ENCODE peak calls at places on chromosomes 12 and 14, in six cellular contexts. One of them, this sample, is unnamed.

GRCh38 chr14:104087505-104087904 is 2.0 kb downstream of the ASPG start:
- DNase-seq in fibroblast of mammary gland: no peak
- DNase-seq in AG10803: no peak
- DNase-seq in spleen: no peak
- DNase-seq in type B pancreatic cell: no peak
- DNase-seq in endothelial cell: peak; percentile 5
- DNase-seq in this sample: no peak

GRCh38 chr14:38138581-38139138 is 69.0 kb upstream of the SSTR1 start:
- DNase-seq in AG10803: no peak
- DNase-seq in type B pancreatic cell: no peak
- DNase-seq in endothelial cell: no peak
- DNase-seq in fibroblast of mammary gland: peak; percentile 26
- DNase-seq in spleen: no peak
- DNase-seq in this sample: peak; percentile 61

GRCh38 chr12:14901228-14901562 is 15.5 kb upstream of the MGP start:
- DNase-seq in fibroblast of mammary gland: no peak
- DNase-seq in endothelial cell: no peak
- DNase-seq in spleen: no peak
- DNase-seq in AG10803: no peak
- DNase-seq in type B pancreatic cell: no peak
- DNase-seq in this sample: no peak

GRCh38 chr12:91414147-91414546 is 231.5 kb upstream of the DCN start:
- DNase-seq in fibroblast of mammary gland: no peak
- DNase-seq in endothelial cell: no peak
- DNase-seq in spleen: no peak
- DNase-seq in type B pancreatic cell: no peak
- DNase-seq in AG10803: no peak
- DNase-seq in this sample: no peak

GRCh38 chr12:68109444-68110217 is 49.9 kb downstream of the IFNG start:
- DNase-seq in spleen: no peak
- DNase-seq in fibroblast of mammary gland: no peak
- DNase-seq in type B pancreatic cell: no peak
- DNase-seq in AG10803: no peak
- DNase-seq in endothelial cell: no peak
- DNase-seq in this sample: no peak

GRCh38 chr12:131264625-131265024 is 310.9 kb downstream of the ADGRD1 start:
- DNase-seq in endothelial cell: no peak
- DNase-seq in type B pancreatic cell: no peak
- DNase-seq in fibroblast of mammary gland: no peak
- DNase-seq in AG10803: no peak
- DNase-seq in spleen: peak; percentile 55
- DNase-seq in this sample: no peak

GRCh38 chr12:30010071-30011052 is 226.6 kb upstream of the TMTC1 start:
- DNase-seq in fibroblast of mammary gland: no peak
- DNase-seq in spleen: no peak
- DNase-seq in AG10803: no peak
- DNase-seq in type B pancreatic cell: no peak
- DNase-seq in endothelial cell: no peak
- DNase-seq in this sample: no peak

GRCh38 chr12:65929641-65930040 is 105.4 kb downstream of the HMGA2 start:
- DNase-seq in fibroblast of mammary gland: no peak
- DNase-seq in AG10803: no peak
- DNase-seq in type B pancreatic cell: no peak
- DNase-seq in endothelial cell: no peak
- DNase-seq in spleen: no peak
- DNase-seq in this sample: no peak

GRCh38 chr14:74978416-74978947 is 23.1 kb upstream of the PGF start:
- DNase-seq in type B pancreatic cell: peak; percentile 68
- DNase-seq in endothelial cell: no peak
- DNase-seq in fibroblast of mammary gland: no peak
- DNase-seq in AG10803: no peak
- DNase-seq in spleen: no peak
- DNase-seq in this sample: peak; percentile 78

GRCh38 chr12:20716037-20716436 is 20.9 kb downstream of the SLCO1C1 start:
- DNase-seq in fibroblast of mammary gland: no peak
- DNase-seq in spleen: no peak
- DNase-seq in AG10803: no peak
- DNase-seq in type B pancreatic cell: no peak
- DNase-seq in endothelial cell: no peak
- DNase-seq in this sample: no peak

GRCh38 chr12:78149459-78149858 is 318.8 kb downstream of the NAV3 start:
- DNase-seq in endothelial cell: no peak
- DNase-seq in spleen: no peak
- DNase-seq in fibroblast of mammary gland: no peak
- DNase-seq in AG10803: no peak
- DNase-seq in type B pancreatic cell: no peak
- DNase-seq in this sample: no peak

GRCh38 chr14:73795974-73796373 is 55.7 kb upstream of the PTGR2 start:
- DNase-seq in spleen: peak; percentile 14
- DNase-seq in AG10803: peak; percentile 83
- DNase-seq in endothelial cell: no peak
- DNase-seq in type B pancreatic cell: no peak
- DNase-seq in fibroblast of mammary gland: peak; percentile 54
- DNase-seq in this sample: peak; percentile 68

GRCh38 chr14:63752449-63753169 is 24.7 kb upstream of the SGPP1 start:
- DNase-seq in spleen: no peak
- DNase-seq in fibroblast of mammary gland: peak; percentile 67
- DNase-seq in type B pancreatic cell: no peak
- DNase-seq in AG10803: peak; percentile 8
- DNase-seq in endothelial cell: no peak
- DNase-seq in this sample: peak; percentile 29

GRCh38 chr14:22838631-22839041 is 2.3 kb downstream of the MMP14 start:
- DNase-seq in spleen: no peak
- DNase-seq in AG10803: peak; percentile 83
- DNase-seq in type B pancreatic cell: no peak
- DNase-seq in fibroblast of mammary gland: peak; percentile 84
- DNase-seq in endothelial cell: no peak
- DNase-seq in this sample: peak; percentile 61

GRCh38 chr12:68224613-68225285 is 861 bp downstream of the IL26 start:
- DNase-seq in endothelial cell: no peak
- DNase-seq in fibroblast of mammary gland: peak; percentile 65
- DNase-seq in type B pancreatic cell: no peak
- DNase-seq in AG10803: peak; percentile 54
- DNase-seq in spleen: no peak
- DNase-seq in this sample: peak; percentile 79

GRCh38 chr12:20695232-20695631 is at the start of gene SLCO1C1:
- DNase-seq in AG10803: no peak
- DNase-seq in spleen: no peak
- DNase-seq in fibroblast of mammary gland: no peak
- DNase-seq in type B pancreatic cell: no peak
- DNase-seq in endothelial cell: no peak
- DNase-seq in this sample: no peak

GRCh38 chr12:126369487-126370463 is 1304.5 kb downstream of the AACS start:
- DNase-seq in endothelial cell: no peak
- DNase-seq in AG10803: peak; percentile 35
- DNase-seq in type B pancreatic cell: no peak
- DNase-seq in spleen: no peak
- DNase-seq in fibroblast of mammary gland: peak; percentile 34
- DNase-seq in this sample: peak; percentile 44

GRCh38 chr12:712172-712863 is 40.1 kb upstream of the WNK1 start:
- DNase-seq in AG10803: peak; percentile 4
- DNase-seq in endothelial cell: no peak
- DNase-seq in spleen: no peak
- DNase-seq in fibroblast of mammary gland: no peak
- DNase-seq in type B pancreatic cell: no peak
- DNase-seq in this sample: no peak

GRCh38 chr12:131355688-131356245 is 355.1 kb upstream of the SFSWAP start:
- DNase-seq in AG10803: no peak
- DNase-seq in spleen: no peak
- DNase-seq in endothelial cell: no peak
- DNase-seq in type B pancreatic cell: no peak
- DNase-seq in fibroblast of mammary gland: no peak
- DNase-seq in this sample: no peak

GRCh38 chr14:99562848-99563748 is 40.9 kb downstream of the CCDC85C start:
- DNase-seq in endothelial cell: peak; percentile 80
- DNase-seq in type B pancreatic cell: peak; percentile 88
- DNase-seq in AG10803: peak; percentile 64
- DNase-seq in spleen: no peak
- DNase-seq in fibroblast of mammary gland: peak; percentile 40
- DNase-seq in this sample: no peak

GRCh38 chr14:104086661-104087461 is 1.4 kb downstream of the ASPG start:
- DNase-seq in spleen: no peak
- DNase-seq in type B pancreatic cell: no peak
- DNase-seq in endothelial cell: peak; percentile 4
- DNase-seq in fibroblast of mammary gland: no peak
- DNase-seq in AG10803: no peak
- DNase-seq in this sample: no peak

GRCh38 chr14:93970589-93970966 is 5.8 kb downstream of the ASB2 start:
- DNase-seq in endothelial cell: no peak
- DNase-seq in AG10803: no peak
- DNase-seq in spleen: peak; percentile 91
- DNase-seq in type B pancreatic cell: no peak
- DNase-seq in fibroblast of mammary gland: no peak
- DNase-seq in this sample: no peak
- TF ChIP-seq CTCF in endothelial cell: no peak
- TF ChIP-seq CTCF in AG10803: no peak
- TF ChIP-seq CTCF in spleen: peak; percentile 72
- TF ChIP-seq CTCF in type B pancreatic cell: peak; percentile 40
- TF ChIP-seq CTCF in fibroblast of mammary gland: peak; percentile 28
- TF ChIP-seq CTCF in this sample: peak; percentile 53

GRCh38 chr14:79408696-79409095 is 802.6 kb downstream of the DIO2 start:
- DNase-seq in endothelial cell: no peak
- DNase-seq in AG10803: no peak
- DNase-seq in type B pancreatic cell: no peak
- DNase-seq in fibroblast of mammary gland: no peak
- DNase-seq in spleen: no peak
- DNase-seq in this sample: no peak
- TF ChIP-seq CTCF in endothelial cell: peak; percentile 50
- TF ChIP-seq CTCF in AG10803: no peak
- TF ChIP-seq CTCF in type B pancreatic cell: peak; percentile 64
- TF ChIP-seq CTCF in fibroblast of mammary gland: no peak
- TF ChIP-seq CTCF in spleen: no peak
- TF ChIP-seq CTCF in this sample: peak; percentile 16

DNA sequence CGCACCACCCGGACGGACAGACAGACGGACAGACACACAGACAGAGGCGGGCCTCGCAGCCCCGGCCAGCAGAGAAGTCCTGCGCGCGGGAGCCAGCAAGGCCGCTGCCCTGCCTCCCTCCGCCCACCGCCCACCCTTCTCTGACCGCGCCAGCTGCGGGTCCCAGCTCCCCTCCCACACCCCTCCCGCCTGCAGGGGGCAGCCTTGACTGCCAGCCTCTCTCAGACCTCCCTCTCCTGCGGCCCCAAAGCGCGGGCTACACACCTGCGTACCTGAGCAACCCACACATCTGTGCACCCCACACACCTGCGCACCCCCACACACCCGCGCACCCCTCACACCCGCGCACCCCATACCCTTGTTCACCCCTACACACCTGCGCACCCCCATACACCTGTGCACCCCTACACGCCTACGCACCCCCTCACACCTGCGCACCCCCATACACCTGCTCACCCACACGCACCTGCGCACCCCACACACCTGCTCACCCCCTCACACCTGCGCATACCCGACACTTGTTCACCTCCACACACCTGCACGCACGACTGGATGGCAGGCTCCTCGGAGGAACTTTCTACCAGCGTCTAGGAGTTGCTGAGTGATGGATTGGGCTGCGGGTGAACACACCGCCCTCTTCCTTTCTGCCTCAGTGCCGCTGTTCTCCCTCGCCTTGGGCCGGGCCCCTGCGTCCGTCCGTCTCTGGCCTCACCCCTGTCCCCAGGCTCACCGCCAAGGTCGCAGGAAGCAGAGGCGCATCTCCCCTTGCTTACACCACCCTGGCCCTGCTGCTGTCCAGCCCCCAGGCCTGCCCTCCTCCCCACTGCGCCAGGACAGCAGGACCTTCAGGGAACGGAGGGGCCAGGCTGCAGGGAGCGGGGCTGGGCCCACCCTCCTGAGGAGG is 20.8 kb upstream of the TMEM106C start:
- DNase-seq in spleen: peak; percentile 80
- DNase-seq in AG10803: no peak
- DNase-seq in endothelial cell: peak; percentile 80
- DNase-seq in type B pancreatic cell: no peak
- DNase-seq in fibroblast of mammary gland: no peak
- DNase-seq in this sample: no peak
- TF ChIP-seq CTCF in spleen: peak; percentile 54
- TF ChIP-seq CTCF in AG10803: no peak
- TF ChIP-seq CTCF in endothelial cell: peak; percentile 40
- TF ChIP-seq CTCF in type B pancreatic cell: no peak
- TF ChIP-seq CTCF in fibroblast of mammary gland: no peak
- TF ChIP-seq CTCF in this sample: peak; percentile 34

GRCh38 chr12:57211791-57212700 is 4.5 kb upstream of the NXPH4 start:
- DNase-seq in fibroblast of mammary gland: no peak
- DNase-seq in spleen: no peak
- DNase-seq in AG10803: no peak
- DNase-seq in endothelial cell: no peak
- DNase-seq in type B pancreatic cell: no peak
- DNase-seq in this sample: no peak
- TF ChIP-seq CTCF in fibroblast of mammary gland: no peak
- TF ChIP-seq CTCF in spleen: no peak
- TF ChIP-seq CTCF in AG10803: peak; percentile 14
- TF ChIP-seq CTCF in endothelial cell: no peak
- TF ChIP-seq CTCF in type B pancreatic cell: no peak
- TF ChIP-seq CTCF in this sample: no peak

DNA sequence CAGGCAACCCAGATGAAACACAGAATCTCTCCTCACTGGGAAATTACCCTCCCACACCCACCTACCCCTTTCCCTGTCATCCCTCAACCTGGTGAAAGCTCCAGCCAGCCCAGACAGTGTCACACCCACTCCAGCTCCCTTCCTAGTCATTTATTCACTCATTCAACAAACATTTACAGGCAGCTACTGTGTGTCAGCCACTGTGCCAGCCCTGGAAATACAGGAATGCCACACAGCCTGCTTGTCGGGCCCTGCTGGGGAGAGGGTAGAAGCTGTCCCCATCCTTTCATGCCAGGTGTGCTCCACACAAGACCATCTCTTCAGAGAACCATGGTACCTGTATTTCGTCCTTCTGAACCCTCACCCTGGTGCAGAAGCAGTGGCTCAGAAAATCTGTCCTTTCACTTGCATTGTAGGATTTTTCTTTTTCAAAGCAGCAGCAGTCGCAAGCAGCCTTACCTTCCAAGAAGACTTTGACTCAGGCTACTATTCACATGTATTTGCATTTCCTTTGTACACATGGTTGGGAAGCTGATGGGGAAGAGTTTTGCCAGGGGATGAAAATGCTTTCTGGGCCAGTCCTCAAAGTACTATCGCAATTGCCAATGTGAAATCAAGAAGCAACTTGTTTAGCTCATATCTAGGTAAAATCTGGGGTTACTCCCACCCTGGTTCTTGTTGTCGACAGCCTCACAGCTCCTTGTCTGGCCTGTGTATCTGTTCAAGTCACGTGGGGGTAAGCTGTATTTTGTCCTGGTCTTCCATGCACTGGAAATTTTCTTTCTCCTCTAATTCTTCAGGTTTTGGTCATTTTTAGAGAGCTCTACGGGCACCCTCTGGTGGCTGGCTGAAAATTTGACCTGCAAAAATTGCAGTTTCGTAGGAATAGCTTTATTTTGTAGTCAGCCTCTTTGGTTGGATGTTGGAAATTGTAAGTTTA is 147.4 kb upstream of the EGLN3 start:
- DNase-seq in AG10803: peak; percentile 45
- DNase-seq in fibroblast of mammary gland: peak; percentile 69
- DNase-seq in endothelial cell: peak; percentile 55
- DNase-seq in spleen: no peak
- DNase-seq in type B pancreatic cell: no peak
- DNase-seq in this sample: peak; percentile 31
- TF ChIP-seq CTCF in AG10803: peak; percentile 79
- TF ChIP-seq CTCF in fibroblast of mammary gland: peak; percentile 65
- TF ChIP-seq CTCF in endothelial cell: peak; percentile 63
- TF ChIP-seq CTCF in spleen: peak; percentile 52
- TF ChIP-seq CTCF in type B pancreatic cell: peak; percentile 80
- TF ChIP-seq CTCF in this sample: peak; percentile 73